ENCODE peak calls at places on chromosomes 7 and 10, in nine cellular contexts. D, A, P, F, U, G, Q, W and S are unnamed samples. For H3K27me3, the result is how much of the 10 kb centered on the place peaks cover.

GRCh38 chr10:117275121-117275520 is 34.2 kb downstream of the SLC18A2 start:
- ATAC-seq in D (no peak), A (no peak), P (no peak), F (peak), U (no peak), G (no peak), Q (no peak), W (no peak), S (no peak)

GRCh38 chr10:129233351-129234148 is 233.5 kb upstream of the MGMT start:
- ATAC-seq in D (no peak), A (no peak), P (no peak), F (no peak), U (no peak), G (no peak), Q (no peak), W (peak), S (no peak)

GRCh38 chr7:18330563-18330962 is 165.0 kb upstream of the HDAC9 start:
- ATAC-seq in D (no peak), A (no peak), P (no peak), F (no peak), U (no peak), G (no peak), Q (no peak), W (no peak), S (no peak)

GRCh38 chr7:123367508-123368122 is 166.8 kb downstream of the IQUB start:
- ATAC-seq in D (peak), A (no peak), P (peak), F (peak), U (no peak), G (peak), Q (no peak), W (peak), S (no peak)

GRCh38 chr7:130896051-130896881 is 162.3 kb upstream of the KLF14 start:
- ATAC-seq in D (peak), A (no peak), P (no peak), F (no peak), U (no peak), G (no peak), Q (no peak), W (no peak), S (no peak)

GRCh38 chr10:92492748-92493240 is 81.1 kb downstream of the IDE start:
- ATAC-seq in D (no peak), A (no peak), P (no peak), F (no peak), U (no peak), G (no peak), Q (no peak), W (no peak), S (no peak)

GRCh38 chr10:69409968-69410367 is 6.8 kb downstream of the TACR2 start:
- ATAC-seq in D (no peak), A (peak), P (no peak), F (no peak), U (no peak), G (no peak), Q (no peak), W (no peak), S (no peak)

GRCh38 chr10:61760943-61761824 is 98.5 kb downstream of the CABCOCO1 start:
- ATAC-seq in D (no peak), A (no peak), P (peak), F (peak), U (no peak), G (peak), Q (no peak), W (no peak), S (no peak)

GRCh38 chr7:139725077-139725476 is 52.7 kb downstream of the HIPK2 start:
- ATAC-seq in D (peak), A (no peak), P (peak), F (no peak), U (no peak), G (peak), Q (no peak), W (no peak), S (no peak)

GRCh38 chr7:130985361-130985760 is 251.4 kb upstream of the KLF14 start:
- ATAC-seq in D (no peak), A (no peak), P (no peak), F (no peak), U (no peak), G (no peak), Q (no peak), W (no peak), S (no peak)

GRCh38 chr10:70737977-70738376 is 47.2 kb downstream of the TBATA start:
- ATAC-seq in D (no peak), A (no peak), P (no peak), F (no peak), U (no peak), G (no peak), Q (no peak), W (no peak), S (no peak)

DNA sequence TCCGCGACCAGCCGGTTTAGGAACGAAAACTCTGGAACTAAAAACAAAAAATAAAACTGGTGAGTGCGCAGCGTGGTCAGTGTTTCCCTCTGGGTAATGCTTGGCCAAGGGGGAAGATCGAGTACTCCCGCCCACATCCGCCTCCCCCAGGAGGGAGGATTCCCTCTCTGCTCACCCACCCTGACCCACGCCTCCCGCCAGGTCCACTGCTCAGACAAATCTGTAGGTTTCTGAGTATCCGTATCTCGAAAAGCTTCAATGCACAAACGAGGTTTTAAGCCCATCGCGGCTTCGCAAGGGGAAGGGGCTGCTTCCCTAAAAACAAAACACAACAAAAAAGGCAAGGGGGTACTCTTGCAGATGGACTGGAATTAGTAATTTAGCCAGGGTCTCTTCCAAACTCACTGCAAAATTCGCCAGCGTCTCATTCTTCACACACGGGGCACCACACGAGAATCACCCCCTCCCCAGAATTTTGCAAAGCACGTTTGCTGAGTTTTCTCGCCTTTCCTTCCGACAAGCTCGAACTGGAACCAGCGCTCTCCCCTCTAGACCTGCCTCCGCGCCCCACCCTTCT is 75.2 kb downstream of the INSIG1 start:
- ATAC-seq in D (no peak), A (no peak), P (no peak), F (no peak), U (no peak), G (no peak), Q (no peak), W (no peak), S (no peak)
- TF ChIP-seq CTCF in D (no peak), A (no peak), P (peak), F (no peak), U (no peak), G (no peak), Q (no peak), W (no peak), S (no peak)

GRCh38 chr7:27172823-27173411 is 1.2 kb downstream of the HOXA10 start:
- ATAC-seq in D (peak), A (no peak), P (no peak), F (peak), U (peak), G (peak), Q (peak), W (peak), S (no peak)
- H3K27me3 ChIP-seq in D (half or more), A (half or more), P (under half), F (under half), U (under half), G (half or more), Q (under half), W (half or more), S (half or more)

DNA sequence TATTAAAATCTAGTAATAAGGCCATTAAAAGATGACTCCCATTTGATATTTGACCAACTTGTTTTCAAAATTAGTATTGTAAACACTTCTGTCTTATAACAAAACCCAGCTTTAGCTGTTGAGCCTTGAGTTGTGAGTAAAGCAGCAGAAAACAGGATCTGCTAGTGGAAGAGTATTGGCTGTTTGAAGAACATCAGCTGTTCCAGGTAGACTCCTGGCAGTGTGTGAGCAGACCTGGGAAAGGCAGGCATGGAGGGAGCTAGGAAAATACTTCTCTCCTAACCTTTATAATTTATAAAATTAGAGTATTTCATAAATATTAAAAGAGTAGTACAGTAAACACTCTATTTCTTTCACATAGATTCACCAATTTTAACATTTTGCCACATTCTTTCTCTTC is 29.0 kb downstream of the KAT6B start:
- ATAC-seq in D (no peak), A (no peak), P (no peak), F (peak), U (no peak), G (no peak), Q (no peak), W (no peak), S (no peak)
- H3K4me3 ChIP-seq in D (no peak), A (no peak), P (no peak), F (no peak), U (no peak), G (no peak), Q (no peak), W (no peak), S (no peak)

GRCh38 chr10:124992462-124993344 is 50.8 kb downstream of the ZRANB1 start:
- ATAC-seq in D (peak), A (peak), P (peak), F (peak), U (peak), G (peak), Q (peak), W (peak), S (peak)
- TF ChIP-seq CTCF in D (peak), A (peak), P (peak), F (peak), U (peak), G (peak), Q (peak), W (peak), S (peak)

DNA sequence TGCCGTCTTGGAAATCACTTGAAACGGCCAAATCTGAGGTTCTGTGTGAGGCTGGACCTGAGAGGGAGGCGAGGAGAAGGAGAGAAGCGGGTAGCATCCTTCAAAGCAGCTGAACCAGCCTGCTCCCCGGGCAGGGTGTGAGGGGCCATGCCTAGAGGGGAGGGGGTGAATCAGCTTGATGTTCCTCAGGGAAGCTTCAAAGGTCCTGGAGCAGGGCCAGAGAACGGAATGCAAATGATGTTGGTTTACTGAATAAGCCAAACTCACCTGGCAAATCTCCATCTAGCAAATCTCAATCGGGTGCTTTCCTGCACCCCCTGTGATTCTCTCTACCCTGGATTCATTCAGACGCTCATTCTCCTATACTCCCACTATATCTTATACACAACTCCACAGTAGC is 226.9 kb downstream of the WDR11 start:
- ATAC-seq in D (no peak), A (no peak), P (no peak), F (peak), U (no peak), G (no peak), Q (no peak), W (no peak), S (no peak)
- H3K27me3 ChIP-seq in D (under half), A (under half), P (under half), F (under half), U (under half), G (under half), Q (under half), W (under half), S (under half)

GRCh38 chr7:6437251-6437650 is 10.5 kb downstream of the DAGLB start:
- ATAC-seq in D (no peak), A (no peak), P (peak), F (no peak), U (no peak), G (no peak), Q (no peak), W (no peak), S (no peak)

GRCh38 chr7:6443372-6443941 is 4.3 kb downstream of the DAGLB start:
- ATAC-seq in D (no peak), A (no peak), P (peak), F (no peak), U (no peak), G (no peak), Q (no peak), W (no peak), S (no peak)

GRCh38 chr7:6442114-6442513 is 5.6 kb downstream of the DAGLB start:
- ATAC-seq in D (no peak), A (no peak), P (no peak), F (no peak), U (no peak), G (no peak), Q (no peak), W (no peak), S (no peak)

GRCh38 chr7:6438427-6438826 is 9.3 kb downstream of the DAGLB start:
- ATAC-seq in D (no peak), A (peak), P (no peak), F (no peak), U (peak), G (no peak), Q (no peak), W (no peak), S (no peak)

DNA sequence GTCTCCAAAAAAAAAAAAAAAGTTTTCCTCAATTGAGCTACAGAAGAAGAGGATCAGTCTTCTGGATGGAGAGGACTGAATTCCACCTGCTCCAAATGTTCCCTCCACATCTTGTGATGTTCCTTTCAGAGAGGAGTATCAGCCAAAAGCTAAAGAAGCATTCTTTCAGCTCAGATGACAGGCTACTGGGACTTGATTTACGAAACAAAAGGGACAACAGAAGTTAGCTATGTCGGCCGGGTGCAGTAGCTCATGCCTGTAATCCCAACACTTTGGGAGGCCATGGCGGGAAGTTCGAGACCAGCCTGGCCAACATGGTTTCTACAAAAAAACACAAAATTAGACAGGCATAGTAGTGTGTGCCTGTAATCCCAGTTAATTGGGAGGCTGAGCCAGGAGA is 7.4 kb downstream of the DAGLB start:
- ATAC-seq in D (peak), A (no peak), P (no peak), F (no peak), U (peak), G (no peak), Q (no peak), W (no peak), S (no peak)
- H3K4me3 ChIP-seq in D (no peak), A (no peak), P (no peak), F (no peak), U (no peak), G (no peak), Q (no peak), W (no peak), S (no peak)

GRCh38 chr10:118712930-118713634 is 41.7 kb downstream of the CACUL1 start:
- ATAC-seq in D (peak), A (peak), P (peak), F (peak), U (no peak), G (no peak), Q (no peak), W (peak), S (no peak)
- TF ChIP-seq CTCF in D (peak), A (no peak), P (peak), F (no peak), U (no peak), G (no peak), Q (no peak), W (peak), S (no peak)

GRCh38 chr7:43114451-43114765 is 2.0 kb downstream of the HECW1 start:
- ATAC-seq in D (no peak), A (no peak), P (no peak), F (no peak), U (no peak), G (no peak), Q (no peak), W (no peak), S (no peak)

GRCh38 chr7:43110790-43111362 is 1.6 kb upstream of the HECW1 start:
- ATAC-seq in D (no peak), A (no peak), P (no peak), F (no peak), U (no peak), G (no peak), Q (no peak), W (no peak), S (no peak)

GRCh38 chr7:43113622-43114450 is 1.4 kb downstream of the HECW1 start:
- ATAC-seq in D (peak), A (no peak), P (peak), F (no peak), U (no peak), G (no peak), Q (no peak), W (no peak), S (peak)

GRCh38 chr7:43112941-43113621 is 634 bp downstream of the HECW1 start:
- ATAC-seq in D (peak), A (peak), P (peak), F (peak), U (no peak), G (peak), Q (no peak), W (peak), S (peak)

GRCh38 chr7:43112088-43112940 is at the start of gene HECW1:
- ATAC-seq in D (peak), A (peak), P (peak), F (no peak), U (no peak), G (no peak), Q (no peak), W (peak), S (no peak)
- H3K27me3 ChIP-seq in D (under half), A (half or more), P (half or more), F (under half), U (half or more), G (half or more), Q (under half), W (under half), S (half or more)

GRCh38 chr10:88851706-88852105 is at the start of gene ANKRD22:
- ATAC-seq in D (peak), A (peak), P (peak), F (peak), U (peak), G (peak), Q (no peak), W (no peak), S (no peak)
- H3K4me3 ChIP-seq in D (no peak), A (no peak), P (no peak), F (no peak), U (no peak), G (peak), Q (no peak), W (no peak), S (no peak)